ENCODE peak calls at places on chromosomes 7 and 10, in eight cellular contexts. H, U, R, Q, P, G, E and W are unnamed samples. For H3K4me1 and H3K9me3, the result is how much of the 10 kb centered on the place peaks cover.

GRCh38 chr10:32112055-32112454 is 55.8 kb upstream of the KIF5B start:
- DNase-seq in H (no peak), U (no peak), R (no peak), Q (peak), P (no peak), G (no peak), E (peak), W (no peak)

GRCh38 chr7:138945806-138946205 is 35.4 kb downstream of the KIAA1549 start:
- DNase-seq in H (no peak), U (no peak), R (no peak), Q (no peak), P (no peak), G (no peak), E (no peak), W (no peak)

GRCh38 chr10:114538544-114538906 is 119.5 kb downstream of the ABLIM1 start:
- DNase-seq in H (peak), U (no peak), R (no peak), Q (no peak), P (no peak), G (peak), E (no peak), W (peak)

GRCh38 chr10:93436577-93436976 is 45.6 kb downstream of the MYOF start:
- DNase-seq in H (peak), U (no peak), R (peak), Q (peak), P (peak), G (no peak), E (peak), W (no peak)

GRCh38 chr10:7272008-7272407 is 138.8 kb downstream of the SFMBT2 start:
- DNase-seq in H (no peak), U (no peak), R (no peak), Q (no peak), P (no peak), G (peak), E (no peak), W (no peak)

GRCh38 chr7:26046150-26046549 is 105.8 kb upstream of the NFE2L3 start:
- DNase-seq in H (peak), U (no peak), R (no peak), Q (no peak), P (no peak), G (no peak), E (no peak), W (no peak)

GRCh38 chr10:124354411-124355382 is 64.0 kb downstream of the OAT start:
- DNase-seq in H (peak), U (peak), R (peak), Q (no peak), P (peak), G (peak), E (peak), W (peak)

GRCh38 chr7:42218248-42218647 is 18.8 kb downstream of the GLI3 start:
- DNase-seq in H (no peak), U (no peak), R (no peak), Q (peak), P (no peak), G (no peak), E (no peak), W (no peak)

GRCh38 chr7:74272305-74273038 is 16.7 kb upstream of the CLIP2 start:
- DNase-seq in H (peak), U (peak), R (peak), Q (peak), P (peak), G (no peak), E (peak), W (no peak)

GRCh38 chr7:69652947-69653701 is 54.8 kb downstream of the AUTS2 start:
- DNase-seq in H (no peak), U (no peak), R (no peak), Q (no peak), P (no peak), G (no peak), E (no peak), W (no peak)

GRCh38 chr7:75054744-75055527 is 18.7 kb downstream of the RCC1L start:
- DNase-seq in H (no peak), U (no peak), R (peak), Q (peak), P (peak), G (no peak), E (peak), W (no peak)

GRCh38 chr10:52216852-52217251 is 97.2 kb upstream of the DKK1 start:
- DNase-seq in H (peak), U (no peak), R (no peak), Q (peak), P (no peak), G (no peak), E (peak), W (peak)

GRCh38 chr7:131501422-131501821 is 55.0 kb downstream of the PODXL start:
- DNase-seq in H (no peak), U (no peak), R (no peak), Q (peak), P (no peak), G (peak), E (peak), W (peak)

GRCh38 chr10:29794776-29795635 is 160.2 kb upstream of the SVIL start:
- DNase-seq in H (no peak), U (no peak), R (no peak), Q (no peak), P (no peak), G (no peak), E (no peak), W (no peak)

GRCh38 chr7:24381919-24382505 is 98.0 kb downstream of the NPY start:
- DNase-seq in H (no peak), U (no peak), R (no peak), Q (peak), P (no peak), G (no peak), E (peak), W (peak)

GRCh38 chr10:30534465-30535144 is 94.9 kb downstream of the LYZL2 start:
- DNase-seq in H (peak), U (peak), R (peak), Q (peak), P (peak), G (peak), E (peak), W (peak)

GRCh38 chr10:129861776-129862530 is 102.1 kb downstream of the EBF3 start:
- DNase-seq in H (no peak), U (no peak), R (no peak), Q (no peak), P (no peak), G (no peak), E (no peak), W (no peak)

GRCh38 chr10:101140084-101140949 is 9.2 kb downstream of the TLX1 start:
- DNase-seq in H (no peak), U (peak), R (no peak), Q (no peak), P (no peak), G (no peak), E (no peak), W (no peak)

GRCh38 chr7:99137418-99138180 is 6.3 kb downstream of the SMURF1 start:
- DNase-seq in H (no peak), U (peak), R (no peak), Q (peak), P (no peak), G (no peak), E (peak), W (no peak)

GRCh38 chr7:128840326-128841170 is 10.3 kb downstream of the FLNC start:
- DNase-seq in H (no peak), U (no peak), R (no peak), Q (no peak), P (no peak), G (no peak), E (no peak), W (no peak)

GRCh38 chr7:101126651-101127459 is at the start of gene SERPINE1:
- DNase-seq in H (peak), U (peak), R (peak), Q (peak), P (peak), G (peak), E (peak), W (peak)

GRCh38 chr10:92241158-92241500 is 49.7 kb downstream of the CPEB3 start:
- DNase-seq in H (peak), U (peak), R (no peak), Q (peak), P (no peak), G (no peak), E (peak), W (peak)

GRCh38 chr7:132430041-132430440 is 146.2 kb downstream of the PLXNA4 start:
- DNase-seq in H (no peak), U (no peak), R (no peak), Q (no peak), P (no peak), G (no peak), E (no peak), W (no peak)

GRCh38 chr10:78651287-78651686 is 417.5 kb upstream of the ZMIZ1 start:
- DNase-seq in H (no peak), U (no peak), R (no peak), Q (no peak), P (no peak), G (no peak), E (no peak), W (no peak)

DNA sequence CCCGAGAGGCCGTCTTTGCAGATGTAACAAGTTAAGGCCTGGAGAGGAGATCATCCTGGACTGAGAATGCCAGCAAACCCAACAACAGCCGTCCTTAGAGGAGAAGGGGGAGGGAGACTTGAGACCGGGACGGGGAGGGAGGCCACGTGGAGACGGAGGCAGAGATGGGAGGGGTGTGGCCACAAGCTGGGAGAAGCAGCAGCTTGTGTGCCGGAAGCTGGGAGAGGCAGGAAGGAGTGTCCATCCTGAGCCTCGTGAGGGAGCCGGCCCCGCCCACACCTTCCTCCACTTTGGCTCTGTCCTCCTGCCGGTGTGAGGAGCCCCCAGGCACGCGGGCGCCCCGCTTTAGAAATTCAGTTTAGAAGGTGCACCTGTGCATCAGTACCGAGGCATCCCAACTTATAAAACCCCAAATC is 95.7 kb downstream of the DNAJB6 start:
- DNase-seq in H (peak), U (peak), R (no peak), Q (peak), P (no peak), G (no peak), E (peak), W (no peak)
- H3K4me3 ChIP-seq in H (no peak), U (no peak), R (peak), Q (peak), P (no peak), G (peak), E (peak), W (no peak)

GRCh38 chr10:50325449-50326188 is 74.3 kb upstream of the ASAH2 start:
- DNase-seq in H (peak), U (no peak), R (peak), Q (peak), P (peak), G (no peak), E (peak), W (peak)

GRCh38 chr10:50326757-50327701 is 75.7 kb upstream of the ASAH2 start:
- DNase-seq in H (no peak), U (no peak), R (peak), Q (peak), P (peak), G (no peak), E (peak), W (no peak)

GRCh38 chr10:50324680-50325393 is 73.5 kb upstream of the ASAH2 start:
- DNase-seq in H (no peak), U (no peak), R (no peak), Q (no peak), P (no peak), G (no peak), E (no peak), W (no peak)

GRCh38 chr10:50318129-50318528 is 66.8 kb upstream of the ASAH2 start:
- DNase-seq in H (no peak), U (no peak), R (no peak), Q (no peak), P (no peak), G (no peak), E (no peak), W (no peak)

DNA sequence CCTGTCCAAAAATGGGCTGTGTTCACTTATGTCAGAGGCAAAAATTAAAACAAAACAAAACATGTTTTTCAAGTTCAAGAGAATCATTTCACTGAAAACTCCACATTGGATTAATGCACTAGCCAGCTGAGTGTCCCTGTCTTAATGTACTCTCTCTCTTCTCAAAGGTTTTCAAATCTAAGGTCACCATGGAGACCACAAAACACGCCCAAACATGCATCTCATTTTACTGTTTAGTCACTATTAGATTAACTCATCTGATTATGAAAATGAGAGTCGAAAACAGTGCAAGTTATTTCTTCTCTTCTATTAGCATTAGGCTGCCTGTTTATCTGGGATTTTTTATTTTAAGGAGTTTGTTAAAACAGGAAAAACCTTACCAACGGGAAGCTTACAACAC is 70.8 kb upstream of the ASAH2 start:
- DNase-seq in H (no peak), U (no peak), R (no peak), Q (peak), P (no peak), G (no peak), E (peak), W (no peak)
- H3K4me1 ChIP-seq in H (under half), U (under half), R (under half), Q (under half), P (under half), G (under half), E (under half), W (under half)

GRCh38 chr10:49114718-49115014 is 656 bp downstream of the VSTM4 start:
- DNase-seq in H (no peak), U (no peak), R (no peak), Q (no peak), P (no peak), G (no peak), E (no peak), W (no peak)
- H3K9me3 ChIP-seq in H (under half), U (under half), R (under half), Q (under half), P (under half), G (under half), E (under half), W (under half)

DNA sequence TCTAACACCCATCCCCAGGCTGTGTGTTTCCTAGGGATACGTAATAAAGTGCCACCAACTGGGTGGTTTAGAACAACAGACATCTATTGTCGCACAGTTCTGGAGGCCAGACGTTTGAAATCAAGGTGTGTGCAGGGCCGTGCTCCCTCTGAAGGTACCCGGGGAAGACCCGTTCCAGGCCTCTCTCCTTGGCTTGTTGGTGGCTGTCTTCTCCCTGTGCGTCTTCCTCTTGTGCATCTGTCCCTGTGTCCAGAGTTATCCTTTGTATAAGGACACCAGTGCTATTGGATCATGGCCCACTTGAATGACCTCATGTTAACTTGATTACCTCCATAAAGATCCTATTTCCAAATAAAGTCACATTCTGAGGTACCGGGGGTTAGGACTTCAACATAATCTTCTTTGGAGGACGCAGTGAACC is 15.6 kb downstream of the GRK5 start:
- DNase-seq in H (no peak), U (no peak), R (no peak), Q (no peak), P (no peak), G (no peak), E (no peak), W (no peak)
- H3K4me3 ChIP-seq in H (no peak), U (no peak), R (no peak), Q (no peak), P (no peak), G (no peak), E (no peak), W (no peak)

GRCh38 chr10:57657164-57657765 is 610.4 kb downstream of the IPMK start:
- DNase-seq in H (peak), U (peak), R (peak), Q (peak), P (peak), G (peak), E (peak), W (peak)

DNA sequence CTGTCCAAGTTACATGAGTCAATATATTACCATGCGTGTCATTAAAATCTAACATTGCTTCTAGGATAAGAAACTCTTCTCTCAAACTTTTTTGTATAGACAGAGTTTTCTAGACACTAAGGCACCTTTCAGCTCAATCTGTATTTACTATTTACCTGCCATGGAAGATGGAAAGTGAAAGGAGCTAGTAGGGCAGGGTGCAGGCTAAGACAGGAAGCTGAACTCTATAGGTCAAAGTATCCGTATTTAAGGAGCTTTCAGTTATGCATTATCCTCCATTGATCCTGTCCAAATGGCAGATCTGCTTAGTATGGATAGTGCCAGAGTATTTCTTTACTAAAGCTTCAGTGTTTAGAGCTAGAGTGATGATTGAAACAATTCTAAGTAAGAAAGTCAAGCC is 612.8 kb downstream of the IPMK start:
- DNase-seq in H (no peak), U (no peak), R (no peak), Q (no peak), P (no peak), G (no peak), E (no peak), W (peak)
- H3K4me1 ChIP-seq in H (under half), U (under half), R (under half), Q (under half), P (under half), G (under half), E (under half), W (under half)